ENCODE peak calls at places on chromosomes 7 and 10, in four cellular contexts. One of them, this sample, is unnamed.

GRCh38 chr10:58217612-58218011 is 50.1 kb downstream of the IPMK start:
- DNase-seq in PC-9: peak
- DNase-seq in fibroblast of the conjunctiva: no peak
- DNase-seq in LoVo: no peak
- DNase-seq in this sample: no peak

GRCh38 chr10:69494626-69495558 is 43.6 kb downstream of the TSPAN15 start:
- DNase-seq in PC-9: peak
- DNase-seq in fibroblast of the conjunctiva: no peak
- DNase-seq in LoVo: no peak
- DNase-seq in this sample: no peak

GRCh38 chr10:69633673-69634635 is 3.9 kb downstream of the FAM241B start:
- DNase-seq in PC-9: no peak
- DNase-seq in fibroblast of the conjunctiva: no peak
- DNase-seq in LoVo: no peak
- DNase-seq in this sample: no peak

GRCh38 chr10:50605280-50606270 is 18.2 kb downstream of the SGMS1 start:
- DNase-seq in PC-9: peak
- DNase-seq in fibroblast of the conjunctiva: peak
- DNase-seq in LoVo: peak
- DNase-seq in this sample: no peak

GRCh38 chr10:12027539-12027938 is 15.1 kb downstream of the UPF2 start:
- DNase-seq in PC-9: no peak
- DNase-seq in fibroblast of the conjunctiva: no peak
- DNase-seq in LoVo: no peak
- DNase-seq in this sample: no peak

GRCh38 chr10:24968349-24968748 is 15.9 kb upstream of the PRTFDC1 start:
- DNase-seq in PC-9: no peak
- DNase-seq in fibroblast of the conjunctiva: no peak
- DNase-seq in LoVo: no peak
- DNase-seq in this sample: no peak

GRCh38 chr10:1187151-1187854 is 131.1 kb downstream of the WDR37 start:
- DNase-seq in PC-9: no peak
- DNase-seq in fibroblast of the conjunctiva: no peak
- DNase-seq in LoVo: no peak
- DNase-seq in this sample: no peak

GRCh38 chr10:101840102-101840684 is 3.4 kb downstream of the KCNIP2 start:
- DNase-seq in PC-9: no peak
- DNase-seq in fibroblast of the conjunctiva: no peak
- DNase-seq in LoVo: no peak
- DNase-seq in this sample: no peak

GRCh38 chr7:44581426-44581906 is 565 bp downstream of the TMED4 start:
- DNase-seq in PC-9: peak
- DNase-seq in fibroblast of the conjunctiva: no peak
- DNase-seq in LoVo: no peak
- DNase-seq in this sample: no peak

GRCh38 chr7:157789942-157790341 is 453.1 kb downstream of the DNAJB6 start:
- DNase-seq in PC-9: no peak
- DNase-seq in fibroblast of the conjunctiva: no peak
- DNase-seq in LoVo: no peak
- DNase-seq in this sample: no peak

GRCh38 chr10:56383806-56384205 is 22.7 kb upstream of the ZWINT start:
- DNase-seq in PC-9: no peak
- DNase-seq in fibroblast of the conjunctiva: no peak
- DNase-seq in LoVo: no peak
- DNase-seq in this sample: no peak